ENCODE peak calls at places on chromosome 4, in four cellular contexts. L, C, E and K are unnamed samples.

GRCh38 chr4:169398294-169398693 is 127.5 kb upstream of the SH3RF1 start:
- DNase-seq in E (no peak), L (no peak), C (no peak), K (no peak)

GRCh38 chr4:184854673-184855072 is 28.9 kb upstream of the ACSL1 start:
- DNase-seq in E (no peak), L (peak; percentile 40), C (no peak), K (peak; percentile 51)

GRCh38 chr4:140688711-140689598 is 67.2 kb downstream of the TBC1D9 start:
- DNase-seq in E (no peak), L (no peak), C (no peak), K (no peak)

GRCh38 chr4:7610062-7610670 is 175.4 kb upstream of the PSAPL1 start:
- DNase-seq in L (no peak), E (no peak), C (no peak), K (no peak)

GRCh38 chr4:1058997-1059665 is 47.7 kb downstream of the FGFRL1 start:
- DNase-seq in L (no peak), E (peak; percentile 49), C (no peak), K (no peak)

GRCh38 chr4:94253036-94253435 is 45.4 kb downstream of the SMARCAD1 start:
- DNase-seq in E (no peak), L (no peak), C (no peak), K (no peak)

GRCh38 chr4:38058186-38058585 is 98.0 kb downstream of the PTTG2 start:
- DNase-seq in L (no peak), E (no peak), C (no peak), K (no peak)

GRCh38 chr4:140049924-140050681 is 103.9 kb downstream of the MAML3 start:
- DNase-seq in E (peak; percentile 78), L (peak; percentile 25), C (no peak), K (peak; percentile 20)

GRCh38 chr4:45317276-45317675 is 590.9 kb upstream of the GNPDA2 start:
- DNase-seq in C (no peak), L (no peak), E (no peak), K (no peak)

GRCh38 chr4:25694466-25694865 is 38.8 kb downstream of the SLC34A2 start:
- DNase-seq in C (no peak), E (peak; percentile 50), L (no peak), K (no peak)

GRCh38 chr4:20028694-20029093 is 223.0 kb upstream of the SLIT2 start:
- DNase-seq in L (no peak), E (no peak), C (no peak), K (no peak)

GRCh38 chr4:74098628-74098995 is 383 bp downstream of the CXCL2 start:
- DNase-seq in E (peak; percentile 71), L (no peak), C (no peak), K (no peak)

GRCh38 chr4:94590493-94590892 is 138.8 kb downstream of the PDLIM5 start:
- DNase-seq in C (no peak), L (no peak), E (no peak), K (no peak)

GRCh38 chr4:151641167-151641566 is 119.6 kb downstream of the GATB start:
- DNase-seq in C (no peak), L (no peak), E (no peak), K (no peak)

GRCh38 chr4:79576480-79576803 is 168.4 kb upstream of the GK2 start:
- DNase-seq in L (no peak), E (no peak), C (no peak), K (no peak)

GRCh38 chr4:147799986-147800555 is 68.2 kb downstream of the ARHGAP10 start:
- DNase-seq in E (no peak), L (peak; percentile 74), C (peak; percentile 72), K (peak; percentile 63)

GRCh38 chr4:132818091-132818490 is 331.0 kb upstream of the PCDH10 start:
- DNase-seq in E (peak; percentile 91), L (no peak), C (no peak), K (no peak)

GRCh38 chr4:18582841-18583240 is 561.3 kb upstream of the LCORL start:
- DNase-seq in C (no peak), E (no peak), L (no peak), K (no peak)

GRCh38 chr4:168527560-168527959 is 30.7 kb downstream of the PALLD start:
- DNase-seq in L (no peak), C (no peak), E (no peak), K (no peak)

GRCh38 chr4:145315828-145316227 is 135.4 kb upstream of the OTUD4 start:
- DNase-seq in E (no peak), L (no peak), C (no peak), K (no peak)

GRCh38 chr4:64940698-64941097 is 531.4 kb upstream of the TECRL start:
- DNase-seq in C (no peak), L (no peak), E (no peak), K (no peak)

GRCh38 chr4:84750260-84750955 is 167.5 kb downstream of the CDS1 start:
- DNase-seq in E (no peak), C (no peak), L (peak; percentile 26), K (peak; percentile 27)

GRCh38 chr4:11376146-11376545 is 52.5 kb downstream of the HS3ST1 start:
- DNase-seq in C (no peak), E (no peak), L (no peak), K (no peak)

GRCh38 chr4:95510145-95510544 is 38.6 kb downstream of the UNC5C start:
- DNase-seq in L (no peak), E (no peak), C (no peak), K (no peak)

GRCh38 chr4:126965876-126966275 is 666.9 kb upstream of the INTU start:
- DNase-seq in L (no peak), E (no peak), C (no peak), K (no peak)

GRCh38 chr4:25863347-25863784 is 578 bp upstream of the SEL1L3 start:
- DNase-seq in C (no peak), L (no peak), E (peak; percentile 84), K (peak; percentile 49)

GRCh38 chr4:107380190-107380589 is 339.8 kb downstream of the PAPSS1 start:
- DNase-seq in E (no peak), C (no peak), L (no peak), K (no peak)

GRCh38 chr4:186068581-186069402 is at the start of gene TLR3:
- DNase-seq in E (no peak), L (no peak), C (no peak), K (no peak)

GRCh38 chr4:48949518-48950207 is 36.4 kb upstream of the CWH43 start:
- DNase-seq in E (no peak), L (no peak), C (no peak), K (no peak)

GRCh38 chr4:149234798-149235197 is 580.8 kb downstream of the IQCM start:
- DNase-seq in C (no peak), E (no peak), L (no peak), K (no peak)

GRCh38 chr4:6343950-6344408 is 74.3 kb downstream of the WFS1 start:
- DNase-seq in E (peak; percentile 73), L (no peak), C (no peak), K (no peak)

GRCh38 chr4:162163892-162164759 is at the start of gene FSTL5:
- DNase-seq in L (peak; percentile 39), C (no peak), E (peak; percentile 99), K (peak; percentile 51)

GRCh38 chr4:90317785-90318184 is 190.6 kb downstream of the CCSER1 start:
- DNase-seq in C (no peak), E (no peak), L (no peak), K (no peak)

DNA sequence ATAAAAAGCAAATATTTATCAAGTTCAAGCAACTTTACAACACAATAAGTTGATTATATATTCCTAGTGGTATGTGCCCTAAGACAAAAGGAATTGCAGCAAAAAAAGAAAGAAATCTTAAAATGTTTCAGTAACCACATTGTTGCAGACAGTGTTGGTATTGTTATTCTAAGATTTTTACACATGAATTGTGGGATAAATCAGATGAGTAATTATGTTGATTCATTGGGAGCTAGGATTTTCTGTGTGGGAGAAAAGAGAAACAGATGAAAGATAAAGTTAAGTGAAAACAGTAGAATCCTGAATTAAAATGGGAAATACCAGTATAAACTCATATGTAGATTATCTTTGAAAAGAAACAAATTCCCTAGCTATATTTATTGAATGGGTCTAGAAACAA is 362.4 kb downstream of the PPP3CA start:
- DNase-seq in E (no peak), L (no peak), C (no peak), K (no peak)
- TF ChIP-seq CTCF in E (no peak), L (no peak), C (no peak), K (no peak)

GRCh38 chr4:165343353-165344191 is 16.1 kb downstream of the MSMO1 start:
- DNase-seq in C (no peak), E (peak; percentile 67), L (no peak), K (no peak)
- TF ChIP-seq CTCF in C (no peak), E (peak; percentile 71), L (peak; percentile 19), K (peak; percentile 17)

GRCh38 chr4:123659759-123660158 is 263.2 kb downstream of the SPRY1 start:
- DNase-seq in E (no peak), C (no peak), L (no peak), K (no peak)
- TF ChIP-seq CTCF in E (peak; percentile 74), C (peak; percentile 31), L (peak; percentile 22), K (peak; percentile 23)

GRCh38 chr4:104693601-104694201 is 199.0 kb upstream of the CXXC4 start:
- DNase-seq in E (no peak), L (no peak), C (no peak), K (no peak)
- TF ChIP-seq CTCF in E (peak; percentile 70), L (no peak), C (no peak), K (no peak)

GRCh38 chr4:55733874-55734437 is 85.6 kb upstream of the EXOC1L start:
- DNase-seq in E (no peak), L (no peak), C (no peak), K (no peak)

GRCh38 chr4:55732864-55733263 is 86.7 kb upstream of the EXOC1L start:
- DNase-seq in E (no peak), C (no peak), L (no peak), K (no peak)

DNA sequence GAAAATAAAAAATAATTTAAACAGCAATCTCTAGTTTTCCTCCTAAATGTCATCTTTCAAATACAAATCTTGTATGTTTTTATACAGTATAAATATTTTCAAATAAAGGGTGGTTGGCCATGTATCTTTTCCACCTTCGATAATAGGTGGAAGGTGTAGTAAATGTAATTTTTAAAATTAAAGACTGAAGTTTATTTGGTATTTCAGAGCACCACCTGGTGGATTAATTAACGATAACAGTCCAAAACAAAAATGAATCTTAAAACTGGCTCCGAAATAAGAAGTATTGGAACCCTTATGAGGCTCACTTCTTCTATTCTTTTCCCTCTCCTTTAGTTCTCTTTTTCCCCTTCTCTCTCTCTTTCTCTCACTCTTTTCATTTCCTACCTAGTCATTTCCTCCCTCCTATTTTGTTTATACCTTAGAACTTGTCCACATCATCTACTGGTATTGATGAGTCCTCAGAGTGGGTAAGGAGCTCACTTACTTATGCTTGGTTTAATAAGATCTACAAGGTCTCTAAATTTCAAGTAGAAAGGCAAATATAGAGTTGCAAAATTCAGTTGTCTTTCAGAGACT is 82.9 kb upstream of the EXOC1L start:
- DNase-seq in E (no peak), L (peak; percentile 17), C (no peak), K (peak; percentile 24)
- TF ChIP-seq CTCF in E (peak; percentile 70), L (peak; percentile 18), C (no peak), K (peak; percentile 40)